ENCODE peak calls at places on chromosomes 2 and 18, in seven cellular contexts. One of them, this sample, is unnamed.
A peak's percentile ranks its signal among the peaks of the same experiment; 100 is the strongest.

GRCh38 chr18:44848931-44849330 is 168.2 kb downstream of the SETBP1 start:
- DNase-seq in HTR-8/SVneo: no peak
- DNase-seq in activated T-helper 1 cell treated with anti-CD3 and anti-CD28 coated beads, Interleukin-2, amount 50 U/mL, for 16 hours: no peak
- DNase-seq in non-pigmented ciliary epithelial cell: no peak
- DNase-seq in sciatic nerve: no peak
- DNase-seq in activated naive CD8-positive, alpha-beta T cell treated with anti-CD3 and anti-CD28 coated beads, Interleukin-2, amount 50 U/mL, for 24 hours: no peak
- DNase-seq in activated CD4-positive, alpha-beta T cell treated with anti-CD3 and anti-CD28 coated beads for 4 hours: no peak
- DNase-seq in this sample: no peak

GRCh38 chr2:161030260-161031063 is 129.8 kb upstream of the TANK start:
- DNase-seq in activated naive CD8-positive, alpha-beta T cell treated with anti-CD3 and anti-CD28 coated beads, Interleukin-2, amount 50 U/mL, for 24 hours: no peak
- DNase-seq in activated T-helper 1 cell treated with anti-CD3 and anti-CD28 coated beads, Interleukin-2, amount 50 U/mL, for 16 hours: no peak
- DNase-seq in HTR-8/SVneo: peak; percentile 76
- DNase-seq in sciatic nerve: no peak
- DNase-seq in activated CD4-positive, alpha-beta T cell treated with anti-CD3 and anti-CD28 coated beads for 4 hours: no peak
- DNase-seq in non-pigmented ciliary epithelial cell: peak; percentile 99
- DNase-seq in this sample: peak; percentile 96

GRCh38 chr2:12177052-12177994 is 430.9 kb downstream of the LPIN1 start:
- DNase-seq in HTR-8/SVneo: peak; percentile 76
- DNase-seq in sciatic nerve: peak; percentile 64
- DNase-seq in non-pigmented ciliary epithelial cell: no peak
- DNase-seq in activated CD4-positive, alpha-beta T cell treated with anti-CD3 and anti-CD28 coated beads for 4 hours: peak; percentile 11
- DNase-seq in activated naive CD8-positive, alpha-beta T cell treated with anti-CD3 and anti-CD28 coated beads, Interleukin-2, amount 50 U/mL, for 24 hours: peak; percentile 20
- DNase-seq in activated T-helper 1 cell treated with anti-CD3 and anti-CD28 coated beads, Interleukin-2, amount 50 U/mL, for 16 hours: no peak
- DNase-seq in this sample: peak; percentile 48

GRCh38 chr2:120348134-120349103 is 2.5 kb downstream of the INHBB start:
- DNase-seq in non-pigmented ciliary epithelial cell: no peak
- DNase-seq in HTR-8/SVneo: no peak
- DNase-seq in activated T-helper 1 cell treated with anti-CD3 and anti-CD28 coated beads, Interleukin-2, amount 50 U/mL, for 16 hours: no peak
- DNase-seq in activated naive CD8-positive, alpha-beta T cell treated with anti-CD3 and anti-CD28 coated beads, Interleukin-2, amount 50 U/mL, for 24 hours: no peak
- DNase-seq in sciatic nerve: no peak
- DNase-seq in activated CD4-positive, alpha-beta T cell treated with anti-CD3 and anti-CD28 coated beads for 4 hours: no peak
- DNase-seq in this sample: no peak

GRCh38 chr2:223860809-223861738 is 23.7 kb upstream of the AP1S3 start:
- DNase-seq in activated T-helper 1 cell treated with anti-CD3 and anti-CD28 coated beads, Interleukin-2, amount 50 U/mL, for 16 hours: no peak
- DNase-seq in non-pigmented ciliary epithelial cell: peak; percentile 41
- DNase-seq in activated CD4-positive, alpha-beta T cell treated with anti-CD3 and anti-CD28 coated beads for 4 hours: no peak
- DNase-seq in HTR-8/SVneo: peak; percentile 60
- DNase-seq in sciatic nerve: no peak
- DNase-seq in activated naive CD8-positive, alpha-beta T cell treated with anti-CD3 and anti-CD28 coated beads, Interleukin-2, amount 50 U/mL, for 24 hours: no peak
- DNase-seq in this sample: no peak

GRCh38 chr2:239033801-239034560 is 186.1 kb downstream of the TWIST2 start:
- DNase-seq in activated naive CD8-positive, alpha-beta T cell treated with anti-CD3 and anti-CD28 coated beads, Interleukin-2, amount 50 U/mL, for 24 hours: no peak
- DNase-seq in activated CD4-positive, alpha-beta T cell treated with anti-CD3 and anti-CD28 coated beads for 4 hours: no peak
- DNase-seq in activated T-helper 1 cell treated with anti-CD3 and anti-CD28 coated beads, Interleukin-2, amount 50 U/mL, for 16 hours: no peak
- DNase-seq in non-pigmented ciliary epithelial cell: no peak
- DNase-seq in sciatic nerve: no peak
- DNase-seq in HTR-8/SVneo: no peak
- DNase-seq in this sample: no peak

GRCh38 chr2:227861011-227861410 is 10.4 kb upstream of the DAW1 start:
- DNase-seq in non-pigmented ciliary epithelial cell: no peak
- DNase-seq in activated CD4-positive, alpha-beta T cell treated with anti-CD3 and anti-CD28 coated beads for 4 hours: no peak
- DNase-seq in activated T-helper 1 cell treated with anti-CD3 and anti-CD28 coated beads, Interleukin-2, amount 50 U/mL, for 16 hours: no peak
- DNase-seq in sciatic nerve: no peak
- DNase-seq in activated naive CD8-positive, alpha-beta T cell treated with anti-CD3 and anti-CD28 coated beads, Interleukin-2, amount 50 U/mL, for 24 hours: no peak
- DNase-seq in HTR-8/SVneo: no peak
- DNase-seq in this sample: no peak

GRCh38 chr2:102337012-102337411 is 18.6 kb upstream of the IL18R1 start:
- DNase-seq in activated T-helper 1 cell treated with anti-CD3 and anti-CD28 coated beads, Interleukin-2, amount 50 U/mL, for 16 hours: no peak
- DNase-seq in sciatic nerve: no peak
- DNase-seq in activated CD4-positive, alpha-beta T cell treated with anti-CD3 and anti-CD28 coated beads for 4 hours: no peak
- DNase-seq in non-pigmented ciliary epithelial cell: no peak
- DNase-seq in activated naive CD8-positive, alpha-beta T cell treated with anti-CD3 and anti-CD28 coated beads, Interleukin-2, amount 50 U/mL, for 24 hours: no peak
- DNase-seq in HTR-8/SVneo: no peak
- DNase-seq in this sample: no peak

GRCh38 chr2:65026154-65026553 is 30.1 kb upstream of the CEP68 start:
- DNase-seq in sciatic nerve: no peak
- DNase-seq in activated T-helper 1 cell treated with anti-CD3 and anti-CD28 coated beads, Interleukin-2, amount 50 U/mL, for 16 hours: no peak
- DNase-seq in non-pigmented ciliary epithelial cell: no peak
- DNase-seq in activated naive CD8-positive, alpha-beta T cell treated with anti-CD3 and anti-CD28 coated beads, Interleukin-2, amount 50 U/mL, for 24 hours: no peak
- DNase-seq in activated CD4-positive, alpha-beta T cell treated with anti-CD3 and anti-CD28 coated beads for 4 hours: no peak
- DNase-seq in HTR-8/SVneo: no peak
- DNase-seq in this sample: no peak

GRCh38 chr2:241798081-241798630 is 10.8 kb upstream of the NEU4 start:
- DNase-seq in activated CD4-positive, alpha-beta T cell treated with anti-CD3 and anti-CD28 coated beads for 4 hours: no peak
- DNase-seq in HTR-8/SVneo: no peak
- DNase-seq in activated T-helper 1 cell treated with anti-CD3 and anti-CD28 coated beads, Interleukin-2, amount 50 U/mL, for 16 hours: no peak
- DNase-seq in non-pigmented ciliary epithelial cell: no peak
- DNase-seq in activated naive CD8-positive, alpha-beta T cell treated with anti-CD3 and anti-CD28 coated beads, Interleukin-2, amount 50 U/mL, for 24 hours: no peak
- DNase-seq in sciatic nerve: no peak
- DNase-seq in this sample: no peak

GRCh38 chr2:127422631-127423475 is 4.6 kb downstream of the PROC start:
- DNase-seq in sciatic nerve: no peak
- DNase-seq in HTR-8/SVneo: no peak
- DNase-seq in activated naive CD8-positive, alpha-beta T cell treated with anti-CD3 and anti-CD28 coated beads, Interleukin-2, amount 50 U/mL, for 24 hours: no peak
- DNase-seq in non-pigmented ciliary epithelial cell: no peak
- DNase-seq in activated T-helper 1 cell treated with anti-CD3 and anti-CD28 coated beads, Interleukin-2, amount 50 U/mL, for 16 hours: no peak
- DNase-seq in activated CD4-positive, alpha-beta T cell treated with anti-CD3 and anti-CD28 coated beads for 4 hours: no peak
- DNase-seq in this sample: no peak

GRCh38 chr18:5142859-5143258 is 54.2 kb downstream of the AKAIN1 start:
- DNase-seq in activated T-helper 1 cell treated with anti-CD3 and anti-CD28 coated beads, Interleukin-2, amount 50 U/mL, for 16 hours: no peak
- DNase-seq in activated naive CD8-positive, alpha-beta T cell treated with anti-CD3 and anti-CD28 coated beads, Interleukin-2, amount 50 U/mL, for 24 hours: no peak
- DNase-seq in activated CD4-positive, alpha-beta T cell treated with anti-CD3 and anti-CD28 coated beads for 4 hours: no peak
- DNase-seq in HTR-8/SVneo: no peak
- DNase-seq in sciatic nerve: no peak
- DNase-seq in non-pigmented ciliary epithelial cell: no peak
- DNase-seq in this sample: no peak

GRCh38 chr2:218402491-218402901 is 2.8 kb downstream of the CTDSP1 start:
- DNase-seq in HTR-8/SVneo: no peak
- DNase-seq in activated T-helper 1 cell treated with anti-CD3 and anti-CD28 coated beads, Interleukin-2, amount 50 U/mL, for 16 hours: no peak
- DNase-seq in activated naive CD8-positive, alpha-beta T cell treated with anti-CD3 and anti-CD28 coated beads, Interleukin-2, amount 50 U/mL, for 24 hours: no peak
- DNase-seq in activated CD4-positive, alpha-beta T cell treated with anti-CD3 and anti-CD28 coated beads for 4 hours: no peak
- DNase-seq in sciatic nerve: no peak
- DNase-seq in non-pigmented ciliary epithelial cell: no peak
- DNase-seq in this sample: no peak

GRCh38 chr2:47260971-47261370 is 105.9 kb upstream of the STPG4 start:
- DNase-seq in sciatic nerve: no peak
- DNase-seq in activated naive CD8-positive, alpha-beta T cell treated with anti-CD3 and anti-CD28 coated beads, Interleukin-2, amount 50 U/mL, for 24 hours: no peak
- DNase-seq in activated T-helper 1 cell treated with anti-CD3 and anti-CD28 coated beads, Interleukin-2, amount 50 U/mL, for 16 hours: no peak
- DNase-seq in non-pigmented ciliary epithelial cell: no peak
- DNase-seq in activated CD4-positive, alpha-beta T cell treated with anti-CD3 and anti-CD28 coated beads for 4 hours: no peak
- DNase-seq in HTR-8/SVneo: no peak
- DNase-seq in this sample: no peak

GRCh38 chr2:112065486-112065885 is 10.4 kb downstream of the TMEM87B start:
- DNase-seq in sciatic nerve: no peak
- DNase-seq in activated T-helper 1 cell treated with anti-CD3 and anti-CD28 coated beads, Interleukin-2, amount 50 U/mL, for 16 hours: no peak
- DNase-seq in non-pigmented ciliary epithelial cell: no peak
- DNase-seq in activated naive CD8-positive, alpha-beta T cell treated with anti-CD3 and anti-CD28 coated beads, Interleukin-2, amount 50 U/mL, for 24 hours: no peak
- DNase-seq in activated CD4-positive, alpha-beta T cell treated with anti-CD3 and anti-CD28 coated beads for 4 hours: no peak
- DNase-seq in HTR-8/SVneo: no peak
- DNase-seq in this sample: no peak

GRCh38 chr18:11251891-11252270 is 102.5 kb upstream of the PIEZO2 start:
- DNase-seq in HTR-8/SVneo: no peak
- DNase-seq in non-pigmented ciliary epithelial cell: no peak
- DNase-seq in activated CD4-positive, alpha-beta T cell treated with anti-CD3 and anti-CD28 coated beads for 4 hours: no peak
- DNase-seq in activated naive CD8-positive, alpha-beta T cell treated with anti-CD3 and anti-CD28 coated beads, Interleukin-2, amount 50 U/mL, for 24 hours: no peak
- DNase-seq in sciatic nerve: no peak
- DNase-seq in activated T-helper 1 cell treated with anti-CD3 and anti-CD28 coated beads, Interleukin-2, amount 50 U/mL, for 16 hours: no peak
- DNase-seq in this sample: no peak

GRCh38 chr2:170409164-170409535 is 231.2 kb downstream of the MYO3B start:
- DNase-seq in non-pigmented ciliary epithelial cell: peak; percentile 22
- DNase-seq in HTR-8/SVneo: peak; percentile 47
- DNase-seq in activated T-helper 1 cell treated with anti-CD3 and anti-CD28 coated beads, Interleukin-2, amount 50 U/mL, for 16 hours: peak; percentile 46
- DNase-seq in sciatic nerve: peak; percentile 82
- DNase-seq in activated CD4-positive, alpha-beta T cell treated with anti-CD3 and anti-CD28 coated beads for 4 hours: peak; percentile 74
- DNase-seq in activated naive CD8-positive, alpha-beta T cell treated with anti-CD3 and anti-CD28 coated beads, Interleukin-2, amount 50 U/mL, for 24 hours: peak; percentile 78
- DNase-seq in this sample: peak; percentile 18

GRCh38 chr2:19746611-19747309 is 155.0 kb downstream of the TTC32 start:
- DNase-seq in activated CD4-positive, alpha-beta T cell treated with anti-CD3 and anti-CD28 coated beads for 4 hours: no peak
- DNase-seq in sciatic nerve: no peak
- DNase-seq in activated naive CD8-positive, alpha-beta T cell treated with anti-CD3 and anti-CD28 coated beads, Interleukin-2, amount 50 U/mL, for 24 hours: peak; percentile 10
- DNase-seq in non-pigmented ciliary epithelial cell: no peak
- DNase-seq in activated T-helper 1 cell treated with anti-CD3 and anti-CD28 coated beads, Interleukin-2, amount 50 U/mL, for 16 hours: no peak
- DNase-seq in HTR-8/SVneo: peak; percentile 71
- DNase-seq in this sample: no peak

GRCh38 chr2:235766206-235766794 is 272.5 kb downstream of the AGAP1 start:
- DNase-seq in HTR-8/SVneo: peak; percentile 77
- DNase-seq in activated naive CD8-positive, alpha-beta T cell treated with anti-CD3 and anti-CD28 coated beads, Interleukin-2, amount 50 U/mL, for 24 hours: peak; percentile 51
- DNase-seq in sciatic nerve: peak; percentile 75
- DNase-seq in activated CD4-positive, alpha-beta T cell treated with anti-CD3 and anti-CD28 coated beads for 4 hours: peak; percentile 25
- DNase-seq in activated T-helper 1 cell treated with anti-CD3 and anti-CD28 coated beads, Interleukin-2, amount 50 U/mL, for 16 hours: peak; percentile 6
- DNase-seq in non-pigmented ciliary epithelial cell: peak; percentile 40
- DNase-seq in this sample: peak; percentile 26

GRCh38 chr18:66344227-66344626 is 259.7 kb downstream of the CDH19 start:
- DNase-seq in activated CD4-positive, alpha-beta T cell treated with anti-CD3 and anti-CD28 coated beads for 4 hours: no peak
- DNase-seq in activated naive CD8-positive, alpha-beta T cell treated with anti-CD3 and anti-CD28 coated beads, Interleukin-2, amount 50 U/mL, for 24 hours: no peak
- DNase-seq in HTR-8/SVneo: no peak
- DNase-seq in sciatic nerve: no peak
- DNase-seq in non-pigmented ciliary epithelial cell: no peak
- DNase-seq in activated T-helper 1 cell treated with anti-CD3 and anti-CD28 coated beads, Interleukin-2, amount 50 U/mL, for 16 hours: no peak
- DNase-seq in this sample: no peak

GRCh38 chr2:237096201-237096600 is 10.5 kb downstream of the COPS8 start:
- DNase-seq in sciatic nerve: no peak
- DNase-seq in activated naive CD8-positive, alpha-beta T cell treated with anti-CD3 and anti-CD28 coated beads, Interleukin-2, amount 50 U/mL, for 24 hours: no peak
- DNase-seq in activated CD4-positive, alpha-beta T cell treated with anti-CD3 and anti-CD28 coated beads for 4 hours: no peak
- DNase-seq in activated T-helper 1 cell treated with anti-CD3 and anti-CD28 coated beads, Interleukin-2, amount 50 U/mL, for 16 hours: no peak
- DNase-seq in non-pigmented ciliary epithelial cell: no peak
- DNase-seq in HTR-8/SVneo: no peak
- DNase-seq in this sample: no peak

GRCh38 chr2:110853516-110853915 is 121.1 kb downstream of the ACOXL start:
- DNase-seq in activated T-helper 1 cell treated with anti-CD3 and anti-CD28 coated beads, Interleukin-2, amount 50 U/mL, for 16 hours: peak; percentile 27
- DNase-seq in non-pigmented ciliary epithelial cell: no peak
- DNase-seq in activated naive CD8-positive, alpha-beta T cell treated with anti-CD3 and anti-CD28 coated beads, Interleukin-2, amount 50 U/mL, for 24 hours: peak; percentile 68
- DNase-seq in activated CD4-positive, alpha-beta T cell treated with anti-CD3 and anti-CD28 coated beads for 4 hours: peak; percentile 25
- DNase-seq in HTR-8/SVneo: peak; percentile 31
- DNase-seq in sciatic nerve: peak; percentile 56
- DNase-seq in this sample: no peak

GRCh38 chr2:120419955-120420354 is 74.0 kb downstream of the INHBB start:
- DNase-seq in HTR-8/SVneo: no peak
- DNase-seq in activated T-helper 1 cell treated with anti-CD3 and anti-CD28 coated beads, Interleukin-2, amount 50 U/mL, for 16 hours: no peak
- DNase-seq in activated CD4-positive, alpha-beta T cell treated with anti-CD3 and anti-CD28 coated beads for 4 hours: no peak
- DNase-seq in activated naive CD8-positive, alpha-beta T cell treated with anti-CD3 and anti-CD28 coated beads, Interleukin-2, amount 50 U/mL, for 24 hours: no peak
- DNase-seq in non-pigmented ciliary epithelial cell: no peak
- DNase-seq in sciatic nerve: no peak
- DNase-seq in this sample: no peak

GRCh38 chr2:102273619-102274211 is 37.6 kb upstream of the IL1RL1 start:
- DNase-seq in activated naive CD8-positive, alpha-beta T cell treated with anti-CD3 and anti-CD28 coated beads, Interleukin-2, amount 50 U/mL, for 24 hours: no peak
- DNase-seq in sciatic nerve: no peak
- DNase-seq in activated CD4-positive, alpha-beta T cell treated with anti-CD3 and anti-CD28 coated beads for 4 hours: no peak
- DNase-seq in activated T-helper 1 cell treated with anti-CD3 and anti-CD28 coated beads, Interleukin-2, amount 50 U/mL, for 16 hours: no peak
- DNase-seq in HTR-8/SVneo: no peak
- DNase-seq in non-pigmented ciliary epithelial cell: no peak
- DNase-seq in this sample: no peak

GRCh38 chr2:142745691-142746090 is 131.8 kb upstream of the KYNU start:
- DNase-seq in non-pigmented ciliary epithelial cell: no peak
- DNase-seq in sciatic nerve: no peak
- DNase-seq in activated CD4-positive, alpha-beta T cell treated with anti-CD3 and anti-CD28 coated beads for 4 hours: no peak
- DNase-seq in activated naive CD8-positive, alpha-beta T cell treated with anti-CD3 and anti-CD28 coated beads, Interleukin-2, amount 50 U/mL, for 24 hours: no peak
- DNase-seq in HTR-8/SVneo: no peak
- DNase-seq in activated T-helper 1 cell treated with anti-CD3 and anti-CD28 coated beads, Interleukin-2, amount 50 U/mL, for 16 hours: no peak
- DNase-seq in this sample: no peak

GRCh38 chr2:22329097-22329716 is 1055.8 kb upstream of the KLHL29 start:
- DNase-seq in sciatic nerve: no peak
- DNase-seq in activated CD4-positive, alpha-beta T cell treated with anti-CD3 and anti-CD28 coated beads for 4 hours: no peak
- DNase-seq in non-pigmented ciliary epithelial cell: no peak
- DNase-seq in activated naive CD8-positive, alpha-beta T cell treated with anti-CD3 and anti-CD28 coated beads, Interleukin-2, amount 50 U/mL, for 24 hours: no peak
- DNase-seq in HTR-8/SVneo: no peak
- DNase-seq in activated T-helper 1 cell treated with anti-CD3 and anti-CD28 coated beads, Interleukin-2, amount 50 U/mL, for 16 hours: no peak
- DNase-seq in this sample: no peak

GRCh38 chr2:64632855-64633819 is 20.6 kb downstream of the SERTAD2 start:
- DNase-seq in activated T-helper 1 cell treated with anti-CD3 and anti-CD28 coated beads, Interleukin-2, amount 50 U/mL, for 16 hours: no peak
- DNase-seq in non-pigmented ciliary epithelial cell: no peak
- DNase-seq in activated CD4-positive, alpha-beta T cell treated with anti-CD3 and anti-CD28 coated beads for 4 hours: no peak
- DNase-seq in HTR-8/SVneo: no peak
- DNase-seq in sciatic nerve: no peak
- DNase-seq in activated naive CD8-positive, alpha-beta T cell treated with anti-CD3 and anti-CD28 coated beads, Interleukin-2, amount 50 U/mL, for 24 hours: no peak
- DNase-seq in this sample: no peak

GRCh38 chr2:18690342-18690741 is 101.0 kb upstream of the NT5C1B start:
- DNase-seq in HTR-8/SVneo: no peak
- DNase-seq in activated naive CD8-positive, alpha-beta T cell treated with anti-CD3 and anti-CD28 coated beads, Interleukin-2, amount 50 U/mL, for 24 hours: no peak
- DNase-seq in activated T-helper 1 cell treated with anti-CD3 and anti-CD28 coated beads, Interleukin-2, amount 50 U/mL, for 16 hours: no peak
- DNase-seq in sciatic nerve: no peak
- DNase-seq in non-pigmented ciliary epithelial cell: no peak
- DNase-seq in activated CD4-positive, alpha-beta T cell treated with anti-CD3 and anti-CD28 coated beads for 4 hours: no peak
- DNase-seq in this sample: no peak

GRCh38 chr2:111617804-111618576 is 266.0 kb downstream of the ANAPC1 start:
- DNase-seq in HTR-8/SVneo: no peak
- DNase-seq in non-pigmented ciliary epithelial cell: no peak
- DNase-seq in activated CD4-positive, alpha-beta T cell treated with anti-CD3 and anti-CD28 coated beads for 4 hours: no peak
- DNase-seq in activated T-helper 1 cell treated with anti-CD3 and anti-CD28 coated beads, Interleukin-2, amount 50 U/mL, for 16 hours: no peak
- DNase-seq in sciatic nerve: peak; percentile 78
- DNase-seq in activated naive CD8-positive, alpha-beta T cell treated with anti-CD3 and anti-CD28 coated beads, Interleukin-2, amount 50 U/mL, for 24 hours: no peak
- DNase-seq in this sample: no peak

GRCh38 chr2:67797801-67798535 is 264.8 kb downstream of the C1D start:
- DNase-seq in sciatic nerve: no peak
- DNase-seq in HTR-8/SVneo: no peak
- DNase-seq in activated CD4-positive, alpha-beta T cell treated with anti-CD3 and anti-CD28 coated beads for 4 hours: no peak
- DNase-seq in non-pigmented ciliary epithelial cell: no peak
- DNase-seq in activated T-helper 1 cell treated with anti-CD3 and anti-CD28 coated beads, Interleukin-2, amount 50 U/mL, for 16 hours: no peak
- DNase-seq in activated naive CD8-positive, alpha-beta T cell treated with anti-CD3 and anti-CD28 coated beads, Interleukin-2, amount 50 U/mL, for 24 hours: no peak
- DNase-seq in this sample: no peak

GRCh38 chr18:22983175-22983574 is 50.0 kb downstream of the RBBP8 start:
- DNase-seq in activated T-helper 1 cell treated with anti-CD3 and anti-CD28 coated beads, Interleukin-2, amount 50 U/mL, for 16 hours: no peak
- DNase-seq in sciatic nerve: no peak
- DNase-seq in non-pigmented ciliary epithelial cell: no peak
- DNase-seq in activated CD4-positive, alpha-beta T cell treated with anti-CD3 and anti-CD28 coated beads for 4 hours: no peak
- DNase-seq in activated naive CD8-positive, alpha-beta T cell treated with anti-CD3 and anti-CD28 coated beads, Interleukin-2, amount 50 U/mL, for 24 hours: no peak
- DNase-seq in HTR-8/SVneo: peak; percentile 10
- DNase-seq in this sample: no peak

GRCh38 chr2:7795358-7796199 is 878.4 kb downstream of the RNF144A start:
- DNase-seq in sciatic nerve: no peak
- DNase-seq in activated CD4-positive, alpha-beta T cell treated with anti-CD3 and anti-CD28 coated beads for 4 hours: no peak
- DNase-seq in activated naive CD8-positive, alpha-beta T cell treated with anti-CD3 and anti-CD28 coated beads, Interleukin-2, amount 50 U/mL, for 24 hours: no peak
- DNase-seq in non-pigmented ciliary epithelial cell: no peak
- DNase-seq in activated T-helper 1 cell treated with anti-CD3 and anti-CD28 coated beads, Interleukin-2, amount 50 U/mL, for 16 hours: no peak
- DNase-seq in HTR-8/SVneo: no peak
- DNase-seq in this sample: no peak

GRCh38 chr2:203855274-203855673 is 12.3 kb upstream of the CTLA4 start:
- DNase-seq in activated naive CD8-positive, alpha-beta T cell treated with anti-CD3 and anti-CD28 coated beads, Interleukin-2, amount 50 U/mL, for 24 hours: no peak
- DNase-seq in activated CD4-positive, alpha-beta T cell treated with anti-CD3 and anti-CD28 coated beads for 4 hours: no peak
- DNase-seq in HTR-8/SVneo: no peak
- DNase-seq in activated T-helper 1 cell treated with anti-CD3 and anti-CD28 coated beads, Interleukin-2, amount 50 U/mL, for 16 hours: no peak
- DNase-seq in non-pigmented ciliary epithelial cell: no peak
- DNase-seq in sciatic nerve: no peak
- DNase-seq in this sample: no peak

GRCh38 chr2:168169097-168169745 is 78.2 kb downstream of the STK39 start:
- DNase-seq in HTR-8/SVneo: no peak
- DNase-seq in activated naive CD8-positive, alpha-beta T cell treated with anti-CD3 and anti-CD28 coated beads, Interleukin-2, amount 50 U/mL, for 24 hours: no peak
- DNase-seq in activated T-helper 1 cell treated with anti-CD3 and anti-CD28 coated beads, Interleukin-2, amount 50 U/mL, for 16 hours: no peak
- DNase-seq in sciatic nerve: no peak
- DNase-seq in non-pigmented ciliary epithelial cell: no peak
- DNase-seq in activated CD4-positive, alpha-beta T cell treated with anti-CD3 and anti-CD28 coated beads for 4 hours: no peak
- DNase-seq in this sample: no peak

This sample was measured in kidney epithelial cell.